ENCODE peak calls at places on chromosomes 11 and 22, in eight cellular contexts. S is spleen, U is transverse colon, Q is breast epithelium, I is suprapubic skin, D is H1, C is GM12878, K is stomach. J is an unnamed sample. For H3K36me3 and H3K27me3, the result is how much of the 10 kb centered on the place peaks cover.

GRCh38 chr11:123628936-123629683 is 25.3 kb downstream of the SCN3B start:
- DNase-seq in S (no peak), U (peak), Q (no peak), I (no peak), D (no peak), C (no peak), K (peak), J (no peak)

GRCh38 chr11:92269021-92269420 is 44.4 kb downstream of the FAT3 start:
- DNase-seq in S (no peak), U (no peak), Q (no peak), I (no peak), D (no peak), C (no peak), K (no peak), J (no peak)

GRCh38 chr11:32290783-32291182 is 144.6 kb downstream of the WT1 start:
- DNase-seq in S (no peak), U (no peak), Q (no peak), I (no peak), D (no peak), C (no peak), K (no peak), J (no peak)

GRCh38 chr22:28999510-29000224 is 62.0 kb downstream of the C22orf31 start:
- DNase-seq in S (no peak), U (no peak), Q (no peak), I (no peak), D (no peak), C (no peak), K (no peak), J (no peak)

GRCh38 chr22:48714231-48714630 is 1113.4 kb downstream of the BRD1 start:
- DNase-seq in S (peak), U (no peak), Q (no peak), I (no peak), D (no peak), C (no peak), K (no peak), J (no peak)

GRCh38 chr22:37742374-37743092 is 45.7 kb downstream of the TRIOBP start:
- DNase-seq in S (no peak), U (no peak), Q (no peak), I (no peak), D (no peak), C (no peak), K (peak), J (no peak)

GRCh38 chr11:123439616-123440015 is 9.5 kb downstream of the GRAMD1B start:
- DNase-seq in S (no peak), U (no peak), Q (no peak), I (peak), D (no peak), C (no peak), K (no peak), J (no peak)

GRCh38 chr11:80054582-80055165 is 613.8 kb upstream of the TENM4 start:
- DNase-seq in S (no peak), U (peak), Q (no peak), I (no peak), D (no peak), C (no peak), K (no peak), J (no peak)

GRCh38 chr11:94793002-94793401 is 24.8 kb downstream of the AMOTL1 start:
- DNase-seq in S (no peak), U (no peak), Q (no peak), I (no peak), D (no peak), C (no peak), K (no peak), J (no peak)

GRCh38 chr11:112292785-112293407 is 32.2 kb upstream of the PLET1 start:
- DNase-seq in S (no peak), U (no peak), Q (no peak), I (no peak), D (no peak), C (no peak), K (peak), J (no peak)

GRCh38 chr11:96178014-96178745 is 164.8 kb downstream of the MAML2 start:
- DNase-seq in S (no peak), U (no peak), Q (no peak), I (no peak), D (no peak), C (no peak), K (no peak), J (no peak)

GRCh38 chr11:84673753-84674152 is 953.4 kb downstream of the DLG2 start:
- DNase-seq in S (no peak), U (no peak), Q (no peak), I (no peak), D (no peak), C (no peak), K (no peak), J (no peak)

GRCh38 chr22:17547995-17548755 is 15.1 kb upstream of the SLC25A18 start:
- DNase-seq in S (no peak), U (no peak), Q (no peak), I (no peak), D (no peak), C (no peak), K (no peak), J (no peak)

GRCh38 chr22:37927129-37927936 is 21.2 kb downstream of the MICALL1 start:
- DNase-seq in S (no peak), U (no peak), Q (no peak), I (no peak), D (no peak), C (no peak), K (no peak), J (no peak)

GRCh38 chr11:93491941-93492340 is 51.2 kb downstream of the SMCO4 start:
- DNase-seq in S (no peak), U (no peak), Q (no peak), I (no peak), D (no peak), C (no peak), K (no peak), J (no peak)

GRCh38 chr11:72621008-72621610 is 53.1 kb downstream of the PDE2A start:
- DNase-seq in S (no peak), U (no peak), Q (no peak), I (no peak), D (no peak), C (no peak), K (no peak), J (no peak)

GRCh38 chr11:27241316-27242122 is 121.5 kb downstream of the CCDC34 start:
- DNase-seq in S (no peak), U (no peak), Q (no peak), I (no peak), D (no peak), C (no peak), K (no peak), J (no peak)

GRCh38 chr11:44910591-44910990 is 40.1 kb downstream of the TP53I11 start:
- DNase-seq in S (no peak), U (no peak), Q (no peak), I (no peak), D (no peak), C (no peak), K (no peak), J (no peak)

GRCh38 chr22:43114958-43115357 is 4.4 kb downstream of the BIK start:
- DNase-seq in S (no peak), U (peak), Q (peak), I (no peak), D (no peak), C (no peak), K (peak), J (no peak)

GRCh38 chr11:107858217-107859070 is at the start of gene SLC35F2:
- DNase-seq in S (peak), U (peak), Q (peak), I (no peak), D (peak), C (peak), K (peak), J (no peak)

GRCh38 chr22:45602824-45603301 is 68.8 kb upstream of the ATXN10 start:
- DNase-seq in S (peak), U (no peak), Q (no peak), I (no peak), D (peak), C (no peak), K (no peak), J (no peak)

DNA sequence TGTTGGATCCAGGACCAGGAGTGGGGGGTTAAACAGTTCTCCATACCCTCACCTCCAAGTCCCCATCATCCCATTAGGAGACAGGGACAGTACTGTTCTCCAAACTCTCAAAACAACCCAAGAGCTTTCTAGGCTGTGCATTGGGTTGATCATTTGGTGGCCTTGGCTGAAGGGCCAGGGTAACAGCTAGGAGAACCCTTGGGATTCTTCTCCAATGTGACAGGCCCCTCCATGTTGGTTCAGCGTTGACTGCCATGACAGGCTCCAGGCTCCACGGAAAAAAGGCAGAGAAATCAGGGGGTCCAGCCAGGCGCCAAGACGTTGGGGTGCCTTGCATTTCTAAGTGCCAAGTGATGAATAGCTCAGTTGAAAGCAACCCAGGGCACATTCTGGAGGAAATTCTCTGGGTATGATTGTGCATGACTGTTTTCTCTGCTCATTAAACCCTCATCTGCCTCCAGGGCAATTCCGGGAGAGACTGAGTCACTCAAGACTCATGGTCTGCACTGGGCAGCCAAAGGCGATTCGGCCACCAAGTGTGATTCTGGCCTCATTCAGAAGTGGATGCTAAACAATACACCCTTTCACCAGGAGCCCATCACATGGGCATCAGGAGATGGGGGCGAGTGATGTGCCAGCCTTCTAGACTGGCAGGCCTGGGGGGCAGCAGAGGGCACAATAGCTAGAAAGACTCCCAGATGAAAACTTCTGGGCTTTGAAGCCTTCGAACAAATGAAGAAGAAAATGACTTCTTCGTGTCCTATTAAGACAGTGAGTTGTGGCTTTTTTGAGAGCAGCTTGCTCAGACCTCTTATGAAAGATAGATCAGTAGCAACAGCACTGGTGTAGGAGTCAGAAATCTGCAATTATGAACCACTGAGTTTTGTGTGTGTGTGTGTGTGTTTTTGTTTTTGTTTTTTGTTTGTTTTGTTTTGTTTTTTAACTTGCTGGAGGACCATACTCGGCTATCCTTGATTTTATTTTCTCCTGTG is 27.7 kb downstream of the CD44 start:
- DNase-seq in S (peak), U (no peak), Q (no peak), I (no peak), D (no peak), C (no peak), K (no peak), J (no peak)
- TF ChIP-seq POLR2AphosphoS5 in S (no peak), U (no peak), Q (peak), I (no peak), D (no peak), C (peak), K (no peak), J (peak)

GRCh38 chr11:11948242-11948947 is 60.0 kb downstream of the DKK3 start:
- DNase-seq in S (no peak), U (no peak), Q (no peak), I (no peak), D (no peak), C (no peak), K (no peak), J (no peak)
- H3K36me3 ChIP-seq in S (under half), U (under half), Q (under half), I (half or more), D (under half), C (under half), K (half or more), J (half or more)

DNA sequence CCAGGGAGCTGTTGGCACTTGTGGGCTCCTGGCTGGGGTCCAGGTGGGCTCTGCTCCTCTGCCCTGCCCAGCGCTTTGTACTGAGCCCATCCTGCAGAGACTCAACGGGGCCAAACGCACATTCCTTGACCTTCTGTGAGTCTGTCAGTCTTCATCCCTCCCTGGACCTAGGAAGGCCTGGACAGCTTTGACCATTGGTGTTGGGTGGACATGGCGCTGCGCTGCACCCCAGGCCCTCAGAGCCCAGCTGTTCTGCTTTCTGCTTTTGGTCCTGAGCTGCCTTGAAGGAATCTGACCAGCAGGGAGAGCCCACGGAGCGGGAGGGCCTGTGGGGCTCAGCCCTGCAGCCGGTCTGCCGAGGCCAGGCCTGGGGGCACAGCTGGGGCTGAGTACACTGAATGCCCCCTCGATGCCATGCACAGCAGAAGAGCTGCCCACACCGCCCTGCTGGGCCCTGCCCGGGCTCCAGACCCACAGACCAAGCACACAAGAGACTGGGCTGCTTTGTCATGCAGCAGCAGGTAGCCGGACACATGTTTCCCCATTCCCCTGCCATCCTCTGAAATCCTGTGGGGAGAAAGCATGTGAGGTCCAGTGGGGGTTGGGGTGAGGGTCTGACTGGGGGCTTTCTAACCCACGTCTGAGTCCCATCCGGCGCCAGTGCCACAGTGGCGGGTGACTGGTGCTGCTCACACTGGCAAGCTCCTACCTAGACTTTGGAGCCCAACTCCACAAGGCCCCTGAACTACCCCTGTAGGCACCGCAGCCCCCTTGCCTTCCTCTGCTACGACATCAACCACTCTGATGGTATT is 24.1 kb upstream of the CCDC188 start:
- DNase-seq in S (no peak), U (no peak), Q (no peak), I (no peak), D (no peak), C (no peak), K (no peak), J (no peak)
- H3K27me3 ChIP-seq in S (under half), U (under half), Q (under half), I (under half), D (under half), C (under half), K (under half), J (under half)

GRCh38 chr11:2693271-2693833 is 6.4 kb downstream of the KCNQ1OT1 start:
- DNase-seq in S (peak), U (no peak), Q (peak), I (peak), D (peak), C (no peak), K (no peak), J (no peak)
- TF ChIP-seq POLR2AphosphoS5 in S (no peak), U (no peak), Q (no peak), I (no peak), D (no peak), C (no peak), K (no peak), J (no peak)

GRCh38 chr11:18277560-18278271 is 11.7 kb downstream of the SAA1 start:
- DNase-seq in S (no peak), U (no peak), Q (no peak), I (no peak), D (no peak), C (no peak), K (no peak), J (no peak)

GRCh38 chr11:18280438-18281046 is 14.5 kb downstream of the SAA1 start:
- DNase-seq in S (no peak), U (no peak), Q (no peak), I (no peak), D (no peak), C (peak), K (no peak), J (no peak)

GRCh38 chr11:18285841-18286240 is 19.8 kb downstream of the SAA1 start:
- DNase-seq in S (no peak), U (no peak), Q (no peak), I (no peak), D (no peak), C (no peak), K (no peak), J (no peak)

DNA sequence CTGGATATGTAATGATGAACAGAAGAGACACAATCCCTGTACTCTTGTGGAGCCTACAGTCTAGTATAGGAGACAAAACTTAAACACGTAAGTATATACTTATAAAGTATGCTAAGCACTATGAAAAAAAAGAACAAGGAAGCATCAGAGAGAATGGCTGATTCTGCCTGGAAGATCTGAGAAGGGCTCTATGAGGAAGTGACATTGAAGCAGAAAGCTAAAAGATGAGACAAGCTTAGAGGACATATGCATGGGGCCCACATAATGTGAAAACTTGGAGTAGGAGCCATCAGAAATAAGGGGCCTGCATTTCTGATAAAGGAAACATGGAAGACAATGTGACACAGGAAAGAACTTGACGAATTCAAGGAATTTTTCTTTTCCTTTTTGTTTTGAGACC is 16.6 kb downstream of the SAA1 start:
- DNase-seq in S (no peak), U (no peak), Q (no peak), I (no peak), D (no peak), C (no peak), K (no peak), J (no peak)
- H3K36me3 ChIP-seq in S (under half), U (under half), Q (under half), I (half or more), D (half or more), C (under half), K (half or more), J (half or more)

DNA sequence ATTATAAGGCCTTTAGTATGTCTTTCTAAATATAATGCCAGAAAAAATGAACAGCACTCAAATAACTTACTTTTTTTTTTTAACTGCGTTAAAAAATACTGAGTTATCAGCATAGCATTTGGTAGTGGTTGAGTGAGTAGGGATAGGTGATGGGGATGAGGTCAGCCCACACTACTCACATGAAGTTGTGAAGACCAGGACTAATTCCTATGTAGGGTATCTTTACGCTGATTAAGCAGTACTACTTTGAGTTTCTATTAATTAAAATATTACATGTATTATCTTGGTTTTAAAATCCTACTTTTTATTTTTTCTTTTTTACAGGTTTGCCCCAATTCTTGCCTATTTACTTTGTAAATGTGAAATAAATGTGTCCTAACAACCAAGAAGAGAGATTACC is 13.5 kb downstream of the PHF21A start:
- DNase-seq in S (no peak), U (no peak), Q (no peak), I (no peak), D (no peak), C (no peak), K (no peak), J (no peak)
- H3K27me3 ChIP-seq in S (under half), U (under half), Q (under half), I (under half), D (under half), C (under half), K (under half), J (under half)

GRCh38 chr11:130877532-130877931 is 38.7 kb downstream of the SNX19 start:
- DNase-seq in S (no peak), U (no peak), Q (no peak), I (no peak), D (no peak), C (no peak), K (no peak), J (no peak)
- TF ChIP-seq POLR2AphosphoS5 in S (no peak), U (no peak), Q (no peak), I (no peak), D (no peak), C (no peak), K (no peak), J (no peak)

DNA sequence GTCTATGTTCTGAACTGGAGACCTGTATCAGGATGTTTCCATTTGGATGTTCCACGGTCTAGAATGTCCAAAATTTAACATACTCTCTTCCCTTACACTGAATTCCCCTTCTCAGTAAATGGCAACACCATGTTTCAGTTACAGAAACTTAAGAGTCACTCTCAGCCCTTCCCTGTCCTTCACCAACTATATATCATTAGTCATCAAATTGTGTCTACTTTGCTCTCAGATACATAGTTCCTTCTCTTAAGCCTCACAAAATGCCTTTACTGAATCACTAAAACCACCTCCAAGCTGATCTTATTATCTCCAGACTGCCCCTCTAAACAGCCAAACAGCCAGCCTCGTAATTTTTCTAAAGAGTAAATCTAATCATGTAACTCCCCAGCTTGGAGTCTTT is 102.9 kb upstream of the ARHGAP42 start:
- DNase-seq in S (no peak), U (no peak), Q (no peak), I (no peak), D (no peak), C (no peak), K (no peak), J (no peak)
- H3K36me3 ChIP-seq in S (under half), U (under half), Q (under half), I (under half), D (under half), C (under half), K (under half), J (under half)